ENCODE peak calls at places on chromosomes 5 and 9, in six cellular contexts. P is brain microvascular endothelial cell, Q is endothelial cell, Y is MCF 10A, T is pancreas, S is bronchial epithelial cell. W is an unnamed sample.

GRCh38 chr5:179243333-179243732 is 101.9 kb downstream of the ADAMTS2 start:
- DNase-seq in P (peak; percentile 36), Q (no peak), Y (peak; percentile 23), T (no peak), S (no peak), W (peak; percentile 21)

GRCh38 chr9:38144421-38144820 is 75.4 kb upstream of the SHB start:
- DNase-seq in P (peak; percentile 43), Q (no peak), Y (no peak), T (no peak), S (peak; percentile 47), W (no peak)

GRCh38 chr5:38113456-38113855 is 144.9 kb upstream of the EGFLAM start:
- DNase-seq in P (no peak), Q (no peak), Y (no peak), T (no peak), S (no peak), W (no peak)

GRCh38 chr5:179318193-179318955 is 26.9 kb downstream of the ADAMTS2 start:
- DNase-seq in P (no peak), Q (no peak), Y (no peak), T (peak; percentile 50), S (no peak), W (peak; percentile 60)

GRCh38 chr9:4097991-4098390 is 201.9 kb downstream of the GLIS3 start:
- DNase-seq in P (no peak), Q (no peak), Y (peak; percentile 29), T (no peak), S (no peak), W (no peak)

GRCh38 chr9:86176468-86176867 is 77.1 kb upstream of the GOLM1 start:
- DNase-seq in P (no peak), Q (no peak), Y (peak; percentile 83), T (no peak), S (peak; percentile 67), W (no peak)

GRCh38 chr9:12955510-12956163 is 180.8 kb downstream of the LURAP1L start:
- DNase-seq in P (no peak), Q (no peak), Y (no peak), T (no peak), S (no peak), W (no peak)

GRCh38 chr9:77440057-77440456 is 208.1 kb downstream of the GNA14 start:
- DNase-seq in P (peak; percentile 73), Q (no peak), Y (no peak), T (peak; percentile 71), S (no peak), W (no peak)

GRCh38 chr9:99221266-99221622 is 498 bp downstream of the ALG2 start:
- DNase-seq in P (no peak), Q (no peak), Y (no peak), T (no peak), S (no peak), W (no peak)

GRCh38 chr9:99224445-99224844 is 2.4 kb downstream of the SEC61B start:
- DNase-seq in P (no peak), Q (no peak), Y (no peak), T (no peak), S (no peak), W (no peak)

GRCh38 chr9:99226054-99226453 is 4.0 kb downstream of the SEC61B start:
- DNase-seq in P (no peak), Q (no peak), Y (no peak), T (no peak), S (no peak), W (no peak)

GRCh38 chr9:99222416-99223280 is 566 bp downstream of the SEC61B start:
- DNase-seq in P (peak; percentile 29), Q (no peak), Y (no peak), T (peak; percentile 63), S (no peak), W (no peak)

DNA sequence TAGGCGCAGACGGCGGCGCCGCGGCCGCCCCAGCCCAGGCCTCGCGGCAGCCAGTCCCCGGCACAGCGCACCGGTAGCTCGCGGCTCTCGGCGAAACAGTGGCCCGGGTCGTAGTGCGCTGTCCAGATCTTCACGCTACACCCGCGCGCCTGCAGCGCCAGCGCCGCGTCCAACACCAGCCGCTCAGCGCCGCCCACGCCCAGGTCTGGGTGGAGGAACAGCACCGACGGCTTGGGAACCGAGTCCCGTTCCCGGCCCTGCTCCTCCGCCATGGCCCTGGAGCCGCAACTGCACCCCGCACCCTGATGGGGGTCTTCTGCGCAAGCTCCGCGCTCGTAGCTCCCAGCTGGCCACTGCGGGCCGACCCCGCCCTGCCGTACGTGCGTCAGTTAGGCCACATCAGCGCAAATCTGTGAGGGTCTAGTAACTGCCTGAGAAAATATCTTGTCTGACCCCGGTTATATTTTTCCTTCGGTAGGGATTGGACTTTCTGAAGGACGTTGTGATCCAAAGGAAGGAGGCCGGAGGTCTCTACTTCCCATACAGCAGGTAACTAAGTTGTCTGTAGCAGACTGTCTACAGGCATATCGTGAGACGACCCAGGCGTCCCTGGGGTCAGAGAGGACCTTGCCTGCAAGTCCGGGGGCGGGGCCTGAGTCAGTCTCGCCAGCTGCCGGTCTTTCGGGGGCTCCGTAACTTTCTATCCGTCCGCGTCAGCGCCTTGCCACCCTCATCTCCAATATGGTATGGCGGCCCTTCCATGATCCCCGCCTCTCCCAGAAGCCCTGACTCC is at the start of the genes ALG2 and SEC61B:
- DNase-seq in P (peak; percentile 95), Q (peak; percentile 94), Y (peak; percentile 92), T (peak; percentile 93), S (peak; percentile 90), W (peak; percentile 98)
- TF ChIP-seq CTCF in P (no peak), Q (no peak), Y (no peak), T (no peak), S (no peak), W (peak; percentile 24)

GRCh38 chr9:90851444-90851843 is 49.8 kb downstream of the SYK start:
- DNase-seq in P (no peak), Q (no peak), Y (no peak), T (no peak), S (no peak), W (no peak)
- TF ChIP-seq CTCF in P (no peak), Q (no peak), Y (no peak), T (no peak), S (no peak), W (no peak)

GRCh38 chr9:68763104-68763503 is 58.1 kb downstream of the PIP5K1B start:
- DNase-seq in P (no peak), Q (no peak), Y (no peak), T (no peak), S (no peak), W (no peak)

GRCh38 chr9:68771376-68771775 is 66.3 kb downstream of the PIP5K1B start:
- DNase-seq in P (no peak), Q (no peak), Y (no peak), T (no peak), S (no peak), W (no peak)

GRCh38 chr9:68769852-68770251 is 64.8 kb downstream of the PIP5K1B start:
- DNase-seq in P (no peak), Q (no peak), Y (no peak), T (no peak), S (no peak), W (no peak)

GRCh38 chr9:68768619-68769018 is 63.6 kb downstream of the PIP5K1B start:
- DNase-seq in P (no peak), Q (no peak), Y (no peak), T (no peak), S (no peak), W (no peak)
- TF ChIP-seq CTCF in P (no peak), Q (no peak), Y (no peak), T (no peak), S (no peak), W (no peak)

DNA sequence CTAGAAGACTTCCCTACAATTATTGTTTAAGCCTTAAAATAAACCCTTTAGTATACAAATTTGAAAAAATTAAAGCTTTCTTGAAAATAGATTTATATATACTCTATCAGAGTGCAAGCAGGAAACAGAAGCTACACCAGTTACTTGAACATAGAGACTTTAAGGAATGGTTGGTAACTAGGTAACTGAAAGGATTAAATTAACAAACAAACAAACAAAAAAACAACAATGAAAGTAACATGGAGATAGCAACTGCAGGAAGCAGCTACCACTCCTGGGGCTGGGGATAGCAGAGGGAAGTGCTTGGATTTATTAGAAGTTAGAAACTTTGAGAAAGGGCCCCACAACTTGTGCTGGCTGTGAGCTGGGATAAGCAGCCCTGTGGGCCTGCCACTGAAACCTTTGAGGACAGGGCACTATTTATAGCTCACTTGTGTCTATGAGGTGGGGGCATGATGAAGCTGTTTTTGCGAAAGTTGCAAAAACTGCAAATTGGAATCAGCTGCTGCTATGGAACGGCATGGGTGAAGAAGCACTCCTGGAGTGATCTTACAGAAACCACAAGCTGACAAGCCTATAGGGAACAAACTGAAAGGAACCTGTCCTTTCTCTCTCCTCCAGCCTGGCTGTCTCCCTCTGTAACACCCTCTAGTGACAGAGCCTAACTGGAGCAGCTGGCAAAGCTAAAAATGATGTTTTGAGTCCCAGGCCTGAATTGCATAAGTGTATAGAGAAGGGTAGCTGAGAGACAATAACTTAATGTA is 91.3 kb upstream of the RANBP6 start:
- DNase-seq in P (peak; percentile 12), Q (peak; percentile 28), Y (peak; percentile 61), T (no peak), S (peak; percentile 66), W (no peak)
- TF ChIP-seq CTCF in P (peak; percentile 54), Q (no peak), Y (peak; percentile 40), T (no peak), S (peak; percentile 64), W (no peak)

GRCh38 chr9:128192601-128193371 is 1.4 kb upstream of the CIZ1 start:
- DNase-seq in P (peak; percentile 68), Q (peak; percentile 51), Y (peak; percentile 79), T (peak; percentile 88), S (peak; percentile 89), W (peak; percentile 94)
- TF ChIP-seq CTCF in P (no peak), Q (peak; percentile 13), Y (no peak), T (peak; percentile 5), S (peak; percentile 54), W (peak; percentile 25)

W was measured in left lung.